ENCODE peak calls at places on chromosomes 3 and 15, in ten cellular contexts. B is NCI-H524 treated with DMSO at 0.1 percent for 48 hours, G is GM12892, Y is hypothalamus, A is A549, D is RCC 7860, L is anterior cingulate cortex, O is HCT116, X is SIG-M5, F is dorsolateral prefrontal cortex. H is an unnamed sample.

GRCh38 chr15:82063055-82063454 is 17.2 kb upstream of the MEX3B start:
- DNase-seq in B (no peak), G (no peak), Y (no peak), A (no peak), D (no peak), L (no peak), O (no peak), X (no peak), F (no peak), H (no peak)

GRCh38 chr3:99966657-99967420 is 147.5 kb downstream of the FILIP1L start:
- DNase-seq in B (no peak), G (no peak), Y (no peak), A (no peak), D (no peak), L (no peak), O (no peak), X (no peak), F (no peak), H (no peak)

GRCh38 chr15:43550527-43551363 is 33.3 kb downstream of the MAP1A start:
- DNase-seq in B (no peak), G (no peak), Y (no peak), A (no peak), D (no peak), L (no peak), O (no peak), X (no peak), F (no peak), H (no peak)

GRCh38 chr15:43274136-43274535 is 7.4 kb upstream of the TGM5 start:
- DNase-seq in B (no peak), G (no peak), Y (no peak), A (no peak), D (peak; percentile 80), L (no peak), O (no peak), X (no peak), F (no peak), H (no peak)

GRCh38 chr3:140186421-140186920 is 251.5 kb downstream of the CLSTN2 start:
- DNase-seq in B (peak; percentile 74), G (no peak), Y (no peak), A (no peak), D (no peak), L (no peak), O (no peak), X (no peak), F (no peak), H (no peak)

GRCh38 chr15:41881925-41882688 is 11.7 kb downstream of the SPTBN5 start:
- DNase-seq in B (no peak), G (no peak), Y (no peak), A (no peak), D (no peak), L (no peak), O (no peak), X (no peak), F (no peak), H (no peak)

GRCh38 chr15:101121511-101122090 is 130.2 kb downstream of the CHSY1 start:
- DNase-seq in B (peak; percentile 4), G (no peak), Y (peak; percentile 5), A (no peak), D (no peak), L (no peak), O (no peak), X (no peak), F (peak; percentile 51), H (no peak)

GRCh38 chr15:58472821-58473581 is 41.2 kb downstream of the LIPC start:
- DNase-seq in B (no peak), G (no peak), Y (no peak), A (no peak), D (peak; percentile 51), L (no peak), O (no peak), X (no peak), F (no peak), H (peak; percentile 18)

GRCh38 chr3:39809181-39809994 is at the start of gene MYRIP:
- DNase-seq in B (peak; percentile 15), G (peak; percentile 38), Y (peak; percentile 27), A (no peak), D (no peak), L (peak; percentile 58), O (no peak), X (no peak), F (peak; percentile 50), H (peak; percentile 8)

GRCh38 chr15:81223346-81223971 is 26.8 kb downstream of the IL16 start:
- DNase-seq in B (no peak), G (no peak), Y (no peak), A (no peak), D (no peak), L (no peak), O (no peak), X (no peak), F (no peak), H (no peak)

GRCh38 chr15:64513823-64514222 is 53.4 kb downstream of the ZNF609 start:
- DNase-seq in B (no peak), G (no peak), Y (no peak), A (no peak), D (no peak), L (no peak), O (no peak), X (no peak), F (no peak), H (no peak)

H was measured in SW 1271.